ENCODE peak calls at places on chromosomes 2 and 18, in five cellular contexts. D is endodermal cell; Z is NB4; O is body of pancreas; Q is CD8-positive, alpha-beta T cell. K is an unnamed sample.

GRCh38 chr2:201234167-201235139 is 25.9 kb upstream of the CASP8 start:
- DNase-seq in D (no peak), Z (peak), O (no peak), Q (no peak), K (no peak)

GRCh38 chr2:96110621-96111256 is 5.6 kb downstream of the ADRA2B start:
- DNase-seq in D (no peak), Z (no peak), O (no peak), Q (no peak), K (no peak)

GRCh38 chr2:43003702-43004101 is 211.3 kb upstream of the HAAO start:
- DNase-seq in D (peak), Z (no peak), O (peak), Q (no peak), K (no peak)

GRCh38 chr2:236369606-236370005 is 105.4 kb upstream of the ASB18 start:
- DNase-seq in D (no peak), Z (no peak), O (peak), Q (no peak), K (no peak)

GRCh38 chr2:9613291-9613690 is 17.5 kb downstream of the YWHAQ start:
- DNase-seq in D (no peak), Z (peak), O (no peak), Q (no peak), K (peak)

GRCh38 chr2:120596191-120596781 is 139.4 kb upstream of the GLI2 start:
- DNase-seq in D (no peak), Z (peak), O (no peak), Q (no peak), K (no peak)

GRCh38 chr2:222656544-222657446 is 903 bp upstream of the FARSB start:
- DNase-seq in D (peak), Z (peak), O (no peak), Q (no peak), K (no peak)

GRCh38 chr2:236862526-236862925 is 223.2 kb upstream of the COPS8 start:
- DNase-seq in D (no peak), Z (no peak), O (no peak), Q (peak), K (no peak)

GRCh38 chr2:25041307-25041927 is 459 bp upstream of the EFR3B start:
- DNase-seq in D (peak), Z (no peak), O (peak), Q (peak), K (no peak)

GRCh38 chr2:128808462-128809255 is 490.0 kb upstream of the HS6ST1 start:
- DNase-seq in D (peak), Z (no peak), O (no peak), Q (no peak), K (no peak)

GRCh38 chr2:202608142-202608852 is 26.5 kb upstream of the FAM117B start:
- DNase-seq in D (no peak), Z (peak), O (no peak), Q (no peak), K (no peak)

GRCh38 chr2:135299656-135300244 is 231.3 kb downstream of the ZRANB3 start:
- DNase-seq in D (no peak), Z (peak), O (no peak), Q (no peak), K (no peak)

GRCh38 chr2:134347756-134348155 is 93.9 kb downstream of the MGAT5 start:
- DNase-seq in D (peak), Z (peak), O (no peak), Q (no peak), K (no peak)

GRCh38 chr2:21175895-21176646 is 52.3 kb downstream of the TDRD15 start:
- DNase-seq in D (no peak), Z (peak), O (no peak), Q (no peak), K (no peak)

GRCh38 chr2:128513416-128514283 is 195.0 kb upstream of the HS6ST1 start:
- DNase-seq in D (no peak), Z (peak), O (no peak), Q (no peak), K (no peak)

GRCh38 chr18:58513615-58514014 is 115.3 kb downstream of the ALPK2 start:
- DNase-seq in D (peak), Z (no peak), O (no peak), Q (peak), K (no peak)

GRCh38 chr18:28115149-28115550 is 61.8 kb downstream of the CDH2 start:
- DNase-seq in D (peak), Z (no peak), O (no peak), Q (no peak), K (peak)

GRCh38 chr2:13034861-13035260 is 318.1 kb downstream of the TRIB2 start:
- DNase-seq in D (no peak), Z (no peak), O (no peak), Q (no peak), K (peak)

GRCh38 chr2:42519624-42520023 is 25.8 kb upstream of the KCNG3 start:
- DNase-seq in D (no peak), Z (no peak), O (no peak), Q (no peak), K (no peak)

GRCh38 chr2:163247151-163247872 is 408.7 kb upstream of the KCNH7 start:
- DNase-seq in D (peak), Z (no peak), O (no peak), Q (no peak), K (no peak)

GRCh38 chr2:14297906-14298305 is 334.6 kb upstream of the LRATD1 start:
- DNase-seq in D (no peak), Z (no peak), O (no peak), Q (no peak), K (no peak)

GRCh38 chr18:23619388-23619873 is 33.1 kb upstream of the NPC1 start:
- DNase-seq in D (no peak), Z (no peak), O (peak), Q (no peak), K (no peak)

GRCh38 chr2:148906136-148906535 is 31.1 kb downstream of the KIF5C start:
- DNase-seq in D (no peak), Z (no peak), O (no peak), Q (no peak), K (no peak)

GRCh38 chr2:101063352-101063751 is 61.3 kb downstream of the RPL31 start:
- DNase-seq in D (no peak), Z (no peak), O (no peak), Q (no peak), K (peak)

GRCh38 chr2:161357097-161357496 is 48.9 kb downstream of the PSMD14 start:
- DNase-seq in D (no peak), Z (no peak), O (no peak), Q (no peak), K (no peak)

GRCh38 chr18:63379639-63379962 is 12.6 kb upstream of the KDSR start:
- DNase-seq in D (no peak), Z (no peak), O (no peak), Q (no peak), K (no peak)

GRCh38 chr2:43220229-43220981 is 6.0 kb downstream of the ZFP36L2 start:
- DNase-seq in D (no peak), Z (no peak), O (no peak), Q (no peak), K (no peak)

GRCh38 chr2:121085801-121086200 is 199.2 kb downstream of the TFCP2L1 start:
- DNase-seq in D (no peak), Z (no peak), O (peak), Q (no peak), K (no peak)

GRCh38 chr2:158102446-158102845 is 770 bp downstream of the UPP2 start:
- DNase-seq in D (no peak), Z (no peak), O (no peak), Q (no peak), K (peak)

GRCh38 chr2:12819721-12820120 is 103.0 kb downstream of the TRIB2 start:
- DNase-seq in D (no peak), Z (peak), O (no peak), Q (no peak), K (no peak)

GRCh38 chr18:3857544-3857943 is 407.6 kb downstream of the TGIF1 start:
- DNase-seq in D (no peak), Z (no peak), O (no peak), Q (no peak), K (no peak)

GRCh38 chr2:31253344-31254155 is 19.6 kb downstream of the EHD3 start:
- DNase-seq in D (peak), Z (no peak), O (no peak), Q (no peak), K (no peak)

GRCh38 chr18:3983351-3983969 is 471.6 kb downstream of the DLGAP1 start:
- DNase-seq in D (no peak), Z (no peak), O (no peak), Q (no peak), K (peak)

GRCh38 chr2:101806123-101806522 is 108.6 kb downstream of the MAP4K4 start:
- DNase-seq in D (peak), Z (peak), O (no peak), Q (no peak), K (no peak)

GRCh38 chr2:52128081-52128480 is 1096.1 kb upstream of the NRXN1 start:
- DNase-seq in D (no peak), Z (peak), O (no peak), Q (no peak), K (no peak)

GRCh38 chr2:15643209-15643500 is 51.5 kb downstream of the DDX1 start:
- DNase-seq in D (no peak), Z (no peak), O (no peak), Q (no peak), K (no peak)

GRCh38 chr2:212536385-212537310 is 2.0 kb downstream of the ERBB4 start:
- DNase-seq in D (peak), Z (no peak), O (peak), Q (no peak), K (no peak)

GRCh38 chr2:107376910-107377309 is 449.8 kb upstream of the RGPD4 start:
- DNase-seq in D (no peak), Z (no peak), O (no peak), Q (no peak), K (no peak)

GRCh38 chr2:210399440-210400041 is 77.0 kb downstream of the LANCL1 start:
- DNase-seq in D (no peak), Z (no peak), O (no peak), Q (no peak), K (no peak)

GRCh38 chr18:46466236-46467160 is 190.5 kb downstream of the LOXHD1 start:
- DNase-seq in D (peak), Z (no peak), O (no peak), Q (no peak), K (no peak)
- H3K4me3 ChIP-seq in D (no peak), Z (no peak), O (no peak), Q (no peak), K (no peak)

DNA sequence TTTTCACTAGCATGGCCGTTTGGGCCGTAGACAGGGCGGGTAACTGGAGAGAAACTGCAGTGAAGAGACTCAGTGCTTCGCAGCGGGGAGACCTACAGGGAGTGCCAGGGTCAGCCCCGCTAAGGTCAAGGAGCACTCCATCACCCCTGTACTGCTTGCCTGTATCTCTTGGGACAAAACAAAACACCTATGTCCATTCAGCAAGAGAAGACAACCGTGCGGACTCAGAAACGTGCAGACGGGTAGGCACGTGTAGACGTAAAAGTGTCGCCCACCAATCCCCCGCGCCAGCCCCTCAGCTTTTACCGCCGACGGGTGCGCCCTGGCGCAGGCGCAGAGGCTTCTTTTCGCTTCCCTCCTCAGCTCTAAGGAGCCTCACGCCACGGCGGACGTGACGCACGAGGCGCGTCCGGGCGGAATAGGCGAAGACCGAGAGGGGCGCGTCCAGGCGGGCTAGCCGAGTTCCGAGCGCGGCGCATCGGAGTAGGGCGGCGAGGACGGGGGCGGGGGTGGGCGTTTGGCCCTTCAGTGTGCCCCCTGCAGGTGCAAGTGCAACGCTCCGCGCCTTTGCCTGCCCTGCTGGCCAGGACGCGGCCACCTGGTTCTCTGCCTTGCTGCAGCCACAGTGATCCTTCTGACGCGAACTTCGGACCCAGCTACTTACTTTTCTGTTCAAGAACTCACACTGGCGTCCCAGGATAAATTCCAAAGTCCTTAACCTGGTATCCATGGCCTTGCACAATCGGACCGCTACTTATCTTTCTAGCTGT is 3.3 kb upstream of the SOS1 start:
- DNase-seq in D (peak), Z (peak), O (peak), Q (peak), K (peak)
- TF ChIP-seq CTCF in D (peak), Z (peak), O (peak), Q (peak), K (peak)

GRCh38 chr18:51032193-51032592 is 2.2 kb downstream of the SMAD4 start:
- DNase-seq in D (no peak), Z (no peak), O (no peak), Q (no peak), K (no peak)
- H3K4me3 ChIP-seq in D (peak), Z (peak), O (no peak), Q (peak), K (peak)

GRCh38 chr18:76371804-76372203 is 123.2 kb downstream of the ZNF516 start:
- DNase-seq in D (no peak), Z (no peak), O (no peak), Q (no peak), K (no peak)

GRCh38 chr18:76374330-76375281 is 120.4 kb downstream of the ZNF516 start:
- DNase-seq in D (no peak), Z (no peak), O (no peak), Q (no peak), K (no peak)

GRCh38 chr18:76371301-76371700 is 123.7 kb downstream of the ZNF516 start:
- DNase-seq in D (no peak), Z (no peak), O (no peak), Q (no peak), K (no peak)

GRCh38 chr18:76376225-76376624 is 118.8 kb downstream of the ZNF516 start:
- DNase-seq in D (no peak), Z (no peak), O (no peak), Q (no peak), K (no peak)

GRCh38 chr18:76373297-76373696 is 121.7 kb downstream of the ZNF516 start:
- DNase-seq in D (no peak), Z (no peak), O (no peak), Q (no peak), K (no peak)
- TF ChIP-seq CTCF in D (no peak), Z (no peak), O (no peak), Q (no peak), K (no peak)

GRCh38 chr2:10863047-10863446 is 48.7 kb upstream of the KCNF1 start:
- DNase-seq in D (no peak), Z (no peak), O (no peak), Q (no peak), K (no peak)

GRCh38 chr2:10862330-10862729 is 49.4 kb upstream of the KCNF1 start:
- DNase-seq in D (no peak), Z (no peak), O (no peak), Q (no peak), K (no peak)

GRCh38 chr2:10865841-10866240 is 45.9 kb upstream of the KCNF1 start:
- DNase-seq in D (no peak), Z (peak), O (no peak), Q (no peak), K (no peak)

GRCh38 chr2:10863837-10864236 is 47.9 kb upstream of the KCNF1 start:
- DNase-seq in D (no peak), Z (peak), O (no peak), Q (no peak), K (no peak)

DNA sequence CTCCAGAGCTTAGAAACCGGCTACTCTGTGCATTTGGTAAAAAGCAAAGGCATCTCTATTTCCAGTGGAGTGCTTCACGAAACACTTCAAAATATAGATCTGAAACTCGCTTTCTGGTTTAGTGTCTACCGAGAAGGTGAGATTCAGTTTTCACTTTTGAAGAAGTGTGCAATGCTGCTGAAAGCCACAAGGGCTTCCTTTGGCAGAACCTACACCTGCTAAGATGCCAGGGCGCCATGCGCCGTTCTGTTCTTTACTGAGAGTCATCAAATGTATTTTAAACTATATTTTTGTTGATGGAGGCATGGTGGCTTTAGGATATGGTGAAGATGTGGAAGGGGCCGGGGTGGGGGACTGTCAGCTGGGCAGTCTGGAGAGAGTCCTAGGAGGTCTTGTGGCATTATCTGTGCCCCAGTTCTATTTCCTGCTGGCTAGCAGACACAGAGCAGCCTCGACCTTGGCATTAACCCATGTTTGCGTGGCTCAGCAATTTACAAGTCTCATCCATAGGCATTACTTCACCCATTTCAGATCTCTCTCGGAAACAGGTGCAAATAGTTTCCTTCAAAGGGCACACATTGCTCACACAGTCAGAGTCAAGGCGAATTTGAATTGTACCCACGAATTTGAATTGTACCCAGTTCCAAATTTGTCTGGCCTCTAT is 46.7 kb upstream of the KCNF1 start:
- DNase-seq in D (no peak), Z (no peak), O (no peak), Q (no peak), K (no peak)
- H3K4me3 ChIP-seq in D (no peak), Z (no peak), O (no peak), Q (no peak), K (no peak)

GRCh38 chr18:35029103-35029502 is 12.1 kb upstream of the MAPRE2 start:
- DNase-seq in D (no peak), Z (no peak), O (no peak), Q (no peak), K (peak)

GRCh38 chr18:35028556-35028955 is 12.7 kb upstream of the MAPRE2 start:
- DNase-seq in D (no peak), Z (no peak), O (no peak), Q (no peak), K (no peak)

GRCh38 chr18:35032113-35032512 is 9.1 kb upstream of the MAPRE2 start:
- DNase-seq in D (no peak), Z (no peak), O (no peak), Q (no peak), K (no peak)

GRCh38 chr18:35030234-35030989 is 10.8 kb upstream of the MAPRE2 start:
- DNase-seq in D (no peak), Z (no peak), O (no peak), Q (no peak), K (no peak)

GRCh38 chr18:35029770-35030169 is 11.4 kb upstream of the MAPRE2 start:
- DNase-seq in D (no peak), Z (no peak), O (no peak), Q (no peak), K (no peak)
- TF ChIP-seq CTCF in D (no peak), Z (no peak), O (peak), Q (peak), K (no peak)

DNA sequence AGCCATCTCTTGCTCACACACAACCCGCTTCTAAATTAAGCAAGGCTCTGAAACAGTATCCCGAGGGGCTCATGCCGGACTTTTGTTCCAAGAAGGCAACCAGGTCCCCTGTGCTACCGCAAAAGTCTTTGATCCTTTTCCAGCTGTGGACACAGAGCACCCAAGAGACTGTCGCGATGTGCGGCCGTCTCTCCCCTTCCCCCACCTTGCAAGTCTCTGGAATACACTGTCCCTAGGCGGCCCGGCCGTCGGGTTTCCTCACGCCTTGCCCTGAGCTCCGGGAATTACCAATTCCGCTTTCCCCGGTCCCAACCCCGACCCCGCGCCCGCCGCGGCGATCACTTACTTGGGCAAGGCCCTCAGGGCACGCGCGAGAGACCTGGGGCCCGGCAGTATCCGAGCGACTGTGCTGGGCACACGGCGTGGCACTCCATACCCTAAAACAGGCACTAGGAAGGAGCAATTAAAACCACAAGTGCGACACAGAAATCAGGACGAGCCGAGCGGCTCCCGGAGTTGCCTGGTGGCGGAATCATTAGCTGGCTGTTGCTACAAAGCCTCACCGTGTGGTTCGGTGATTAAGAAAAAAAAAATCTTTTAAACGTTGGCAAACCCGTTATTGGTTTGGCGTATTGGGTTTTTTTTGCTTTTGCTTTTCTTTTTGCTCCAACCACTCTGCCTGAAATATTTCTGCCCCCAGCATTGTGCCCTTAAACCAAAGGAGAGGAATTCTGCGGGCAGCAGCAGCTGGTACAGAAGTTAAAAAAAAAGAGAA is 2.2 kb upstream of the DLX1 start:
- DNase-seq in D (peak), Z (peak), O (no peak), Q (no peak), K (no peak)
- H3K4me3 ChIP-seq in D (no peak), Z (peak), O (no peak), Q (no peak), K (no peak)

GRCh38 chr18:48136544-48137353 is 206.3 kb upstream of the SMAD2 start:
- DNase-seq in D (peak), Z (peak), O (peak), Q (no peak), K (no peak)

GRCh38 chr18:48139427-48140347 is 209.2 kb upstream of the SMAD2 start:
- DNase-seq in D (no peak), Z (no peak), O (peak), Q (no peak), K (no peak)

GRCh38 chr18:48138660-48139426 is 208.4 kb upstream of the SMAD2 start:
- DNase-seq in D (no peak), Z (no peak), O (peak), Q (no peak), K (no peak)

GRCh38 chr18:48137354-48138208 is 207.1 kb upstream of the SMAD2 start:
- DNase-seq in D (no peak), Z (peak), O (no peak), Q (no peak), K (no peak)

GRCh38 chr18:48138211-48138610 is 207.8 kb upstream of the SMAD2 start:
- DNase-seq in D (peak), Z (no peak), O (no peak), Q (no peak), K (no peak)
- TF ChIP-seq CTCF in D (peak), Z (no peak), O (no peak), Q (no peak), K (no peak)

K was measured in BJ.